ENCODE peak calls at places on chromosomes 7 and 10, in eight cellular contexts. One of them, this sample, is unnamed.
A peak's percentile ranks its signal among the peaks of the same experiment; 100 is the strongest.

GRCh38 chr7:108486291-108486966 is 30.2 kb upstream of the NRCAM start:
- DNase-seq in HFF-Myc: no peak
- DNase-seq in DND-41: no peak
- DNase-seq in upper lobe of right lung: no peak
- DNase-seq in fibroblast of pulmonary artery: peak; percentile 71
- DNase-seq in A549: no peak
- DNase-seq in AG04449: peak; percentile 26
- DNase-seq in lower leg skin: no peak
- DNase-seq in this sample: no peak

GRCh38 chr7:149664176-149664575 is 109.2 kb downstream of the ZNF467 start:
- DNase-seq in HFF-Myc: no peak
- DNase-seq in DND-41: no peak
- DNase-seq in upper lobe of right lung: no peak
- DNase-seq in fibroblast of pulmonary artery: no peak
- DNase-seq in A549: no peak
- DNase-seq in AG04449: no peak
- DNase-seq in lower leg skin: no peak
- DNase-seq in this sample: no peak

GRCh38 chr7:11492307-11492706 is 339.7 kb downstream of the THSD7A start:
- DNase-seq in HFF-Myc: no peak
- DNase-seq in DND-41: no peak
- DNase-seq in upper lobe of right lung: no peak
- DNase-seq in fibroblast of pulmonary artery: peak; percentile 70
- DNase-seq in A549: no peak
- DNase-seq in AG04449: no peak
- DNase-seq in lower leg skin: no peak
- DNase-seq in this sample: no peak

GRCh38 chr7:44797329-44798258 is 1.1 kb downstream of the PPIA start:
- DNase-seq in HFF-Myc: peak; percentile 29
- DNase-seq in DND-41: peak; percentile 87
- DNase-seq in upper lobe of right lung: peak; percentile 94
- DNase-seq in fibroblast of pulmonary artery: peak; percentile 87
- DNase-seq in A549: peak; percentile 92
- DNase-seq in AG04449: peak; percentile 37
- DNase-seq in lower leg skin: peak; percentile 98
- DNase-seq in this sample: peak; percentile 94

GRCh38 chr7:129862672-129863071 is 90.1 kb downstream of the UBE2H start:
- DNase-seq in HFF-Myc: no peak
- DNase-seq in DND-41: no peak
- DNase-seq in upper lobe of right lung: no peak
- DNase-seq in fibroblast of pulmonary artery: no peak
- DNase-seq in A549: no peak
- DNase-seq in AG04449: no peak
- DNase-seq in lower leg skin: peak; percentile 43
- DNase-seq in this sample: peak; percentile 15

GRCh38 chr7:39501358-39501757 is 64.8 kb upstream of the YAE1 start:
- DNase-seq in HFF-Myc: no peak
- DNase-seq in DND-41: no peak
- DNase-seq in upper lobe of right lung: no peak
- DNase-seq in fibroblast of pulmonary artery: no peak
- DNase-seq in A549: no peak
- DNase-seq in AG04449: no peak
- DNase-seq in lower leg skin: no peak
- DNase-seq in this sample: no peak

GRCh38 chr10:107915277-107915634 is 750.8 kb upstream of the SORCS1 start:
- DNase-seq in HFF-Myc: no peak
- DNase-seq in DND-41: no peak
- DNase-seq in upper lobe of right lung: no peak
- DNase-seq in fibroblast of pulmonary artery: peak; percentile 19
- DNase-seq in A549: peak; percentile 1
- DNase-seq in AG04449: no peak
- DNase-seq in lower leg skin: no peak
- DNase-seq in this sample: no peak

GRCh38 chr10:11036424-11037011 is 18.8 kb downstream of the CELF2 start:
- DNase-seq in HFF-Myc: peak; percentile 26
- DNase-seq in DND-41: no peak
- DNase-seq in upper lobe of right lung: no peak
- DNase-seq in fibroblast of pulmonary artery: peak; percentile 83
- DNase-seq in A549: peak; percentile 38
- DNase-seq in AG04449: no peak
- DNase-seq in lower leg skin: no peak
- DNase-seq in this sample: no peak

GRCh38 chr10:100969175-100970075 is at the start of gene SEMA4G:
- DNase-seq in HFF-Myc: no peak
- DNase-seq in DND-41: peak; percentile 13
- DNase-seq in upper lobe of right lung: peak; percentile 77
- DNase-seq in fibroblast of pulmonary artery: peak; percentile 36
- DNase-seq in A549: peak; percentile 44
- DNase-seq in AG04449: no peak
- DNase-seq in lower leg skin: peak; percentile 90
- DNase-seq in this sample: peak; percentile 45

GRCh38 chr10:63700209-63700934 is 179.2 kb downstream of the REEP3 start:
- DNase-seq in HFF-Myc: peak; percentile 59
- DNase-seq in DND-41: no peak
- DNase-seq in upper lobe of right lung: no peak
- DNase-seq in fibroblast of pulmonary artery: peak; percentile 95
- DNase-seq in A549: peak; percentile 73
- DNase-seq in AG04449: peak; percentile 95
- DNase-seq in lower leg skin: no peak
- DNase-seq in this sample: no peak

GRCh38 chr10:71246591-71247143 is 34.3 kb downstream of the UNC5B start:
- DNase-seq in HFF-Myc: no peak
- DNase-seq in DND-41: no peak
- DNase-seq in upper lobe of right lung: no peak
- DNase-seq in fibroblast of pulmonary artery: no peak
- DNase-seq in A549: peak; percentile 25
- DNase-seq in AG04449: no peak
- DNase-seq in lower leg skin: no peak
- DNase-seq in this sample: no peak

GRCh38 chr10:114075093-114075492 is 31.4 kb downstream of the ADRB1 start:
- DNase-seq in HFF-Myc: no peak
- DNase-seq in DND-41: no peak
- DNase-seq in upper lobe of right lung: no peak
- DNase-seq in fibroblast of pulmonary artery: no peak
- DNase-seq in A549: no peak
- DNase-seq in AG04449: no peak
- DNase-seq in lower leg skin: no peak
- DNase-seq in this sample: no peak

GRCh38 chr10:62183857-62184805 is 84.5 kb downstream of the RTKN2 start:
- DNase-seq in HFF-Myc: no peak
- DNase-seq in DND-41: no peak
- DNase-seq in upper lobe of right lung: no peak
- DNase-seq in fibroblast of pulmonary artery: no peak
- DNase-seq in A549: peak; percentile 39
- DNase-seq in AG04449: no peak
- DNase-seq in lower leg skin: no peak
- DNase-seq in this sample: no peak

GRCh38 chr10:29409241-29410051 is 120.6 kb downstream of the LYZL1 start:
- DNase-seq in HFF-Myc: no peak
- DNase-seq in DND-41: peak; percentile 74
- DNase-seq in upper lobe of right lung: peak; percentile 91
- DNase-seq in fibroblast of pulmonary artery: peak; percentile 71
- DNase-seq in A549: peak; percentile 79
- DNase-seq in AG04449: no peak
- DNase-seq in lower leg skin: peak; percentile 92
- DNase-seq in this sample: peak; percentile 65

DNA sequence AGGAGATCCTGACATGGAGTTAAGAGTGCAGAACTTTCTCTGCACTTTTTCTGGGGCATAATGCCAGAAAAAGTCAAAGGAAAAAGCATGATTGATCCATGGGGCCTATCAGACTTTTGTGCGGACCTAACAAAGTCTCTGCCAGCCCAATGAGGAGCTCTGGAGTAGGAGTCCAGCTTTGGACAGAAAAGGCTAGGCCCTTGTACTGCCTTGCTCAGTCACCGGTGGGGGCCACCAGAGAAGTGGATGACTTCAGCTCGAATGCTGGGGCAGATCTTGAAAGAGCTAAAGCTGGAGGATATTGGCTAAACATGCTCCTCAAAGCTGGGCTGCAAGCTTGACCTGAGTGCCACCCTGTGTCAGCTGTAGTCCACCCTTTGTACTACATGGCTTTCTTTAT is 2.8 kb upstream of the ZC3HAV1 start:
- DNase-seq in HFF-Myc: no peak
- DNase-seq in DND-41: no peak
- DNase-seq in upper lobe of right lung: no peak
- DNase-seq in fibroblast of pulmonary artery: no peak
- DNase-seq in A549: no peak
- DNase-seq in AG04449: no peak
- DNase-seq in lower leg skin: no peak
- DNase-seq in this sample: no peak
- H3K4me3 ChIP-seq in HFF-Myc: no peak overlapping the region
- H3K4me3 ChIP-seq in DND-41: peak overlapping the region; percentile 35
- H3K4me3 ChIP-seq in upper lobe of right lung: no peak overlapping the region
- H3K4me3 ChIP-seq in fibroblast of pulmonary artery: no peak overlapping the region
- H3K4me3 ChIP-seq in A549: no peak overlapping the region
- H3K4me3 ChIP-seq in AG04449: no peak overlapping the region
- H3K4me3 ChIP-seq in lower leg skin: no peak overlapping the region
- H3K4me3 ChIP-seq in this sample: no peak overlapping the region

DNA sequence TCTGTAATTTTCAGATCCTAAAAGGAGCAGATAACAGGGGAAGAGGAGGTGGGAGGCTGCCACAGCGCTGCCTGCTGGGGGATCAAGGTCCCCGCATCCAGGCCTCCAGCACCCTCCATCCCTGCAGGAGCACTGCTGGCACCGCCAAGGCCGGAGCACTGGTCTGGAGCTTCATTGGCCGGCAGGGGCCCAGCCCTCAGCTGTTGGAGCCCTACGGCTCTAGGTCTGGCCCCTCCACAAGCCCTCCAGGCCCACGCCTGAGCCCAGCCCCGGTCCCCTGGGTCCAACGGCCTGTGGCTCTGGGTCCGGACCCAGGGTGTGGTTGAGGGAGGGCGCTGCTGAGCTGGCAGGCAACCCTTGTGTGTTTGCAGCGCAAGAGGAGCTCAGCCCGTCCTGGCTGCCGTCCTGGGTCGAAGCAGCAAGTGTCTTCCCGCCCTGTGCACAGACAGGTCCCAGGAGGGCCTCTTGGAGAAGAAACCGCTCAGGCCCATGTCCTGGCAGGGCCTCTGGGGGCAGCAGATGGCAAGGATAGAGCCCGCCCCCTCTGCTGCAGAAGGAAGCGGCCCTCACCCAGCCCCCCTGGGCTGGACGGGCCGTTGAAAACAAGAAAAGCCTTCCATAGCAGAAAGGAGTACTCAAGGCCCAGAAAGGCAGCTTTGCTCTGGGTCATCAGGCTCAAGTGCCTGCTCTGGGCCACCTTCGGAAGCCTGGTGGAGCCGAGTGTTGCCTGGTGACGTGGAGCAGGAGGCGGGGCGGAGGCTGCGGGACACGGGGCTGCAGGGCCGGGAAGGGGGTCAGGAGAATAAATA is 54.3 kb upstream of the TNRC18 start:
- DNase-seq in HFF-Myc: no peak
- DNase-seq in DND-41: no peak
- DNase-seq in upper lobe of right lung: no peak
- DNase-seq in fibroblast of pulmonary artery: no peak
- DNase-seq in A549: no peak
- DNase-seq in AG04449: no peak
- DNase-seq in lower leg skin: no peak
- DNase-seq in this sample: no peak
- TF ChIP-seq CTCF in HFF-Myc: peak; percentile 7
- TF ChIP-seq CTCF in DND-41: peak; percentile 26
- TF ChIP-seq CTCF in upper lobe of right lung: peak; percentile 30
- TF ChIP-seq CTCF in fibroblast of pulmonary artery: peak; percentile 29
- TF ChIP-seq CTCF in A549: no peak
- TF ChIP-seq CTCF in AG04449: peak; percentile 36
- TF ChIP-seq CTCF in lower leg skin: no peak
- TF ChIP-seq CTCF in this sample: peak; percentile 7

GRCh38 chr7:117873056-117873932 is at the start of gene CTTNBP2:
- DNase-seq in HFF-Myc: no peak
- DNase-seq in DND-41: no peak
- DNase-seq in upper lobe of right lung: peak; percentile 76
- DNase-seq in fibroblast of pulmonary artery: peak; percentile 44
- DNase-seq in A549: peak; percentile 17
- DNase-seq in AG04449: no peak
- DNase-seq in lower leg skin: peak; percentile 88
- DNase-seq in this sample: peak; percentile 8
- H3K4me3 ChIP-seq in HFF-Myc: peak within 1 kb of the TSS; percentile 33
- H3K4me3 ChIP-seq in DND-41: no peak within 1 kb of the TSS
- H3K4me3 ChIP-seq in upper lobe of right lung: peak within 1 kb of the TSS; percentile 63
- H3K4me3 ChIP-seq in fibroblast of pulmonary artery: peak within 1 kb of the TSS; percentile 50
- H3K4me3 ChIP-seq in A549: peak within 1 kb of the TSS; percentile 56
- H3K4me3 ChIP-seq in AG04449: peak within 1 kb of the TSS; percentile 47
- H3K4me3 ChIP-seq in lower leg skin: peak within 1 kb of the TSS; percentile 54
- H3K4me3 ChIP-seq in this sample: no peak within 1 kb of the TSS

GRCh38 chr10:21171936-21172773 is 275.0 kb upstream of the NEBL start:
- DNase-seq in HFF-Myc: no peak
- DNase-seq in DND-41: no peak
- DNase-seq in upper lobe of right lung: no peak
- DNase-seq in fibroblast of pulmonary artery: no peak
- DNase-seq in A549: no peak
- DNase-seq in AG04449: no peak
- DNase-seq in lower leg skin: no peak
- DNase-seq in this sample: no peak

GRCh38 chr10:21169271-21169670 is 272.2 kb upstream of the NEBL start:
- DNase-seq in HFF-Myc: no peak
- DNase-seq in DND-41: no peak
- DNase-seq in upper lobe of right lung: no peak
- DNase-seq in fibroblast of pulmonary artery: no peak
- DNase-seq in A549: no peak
- DNase-seq in AG04449: no peak
- DNase-seq in lower leg skin: no peak
- DNase-seq in this sample: no peak

GRCh38 chr10:21170216-21170615 is 273.1 kb upstream of the NEBL start:
- DNase-seq in HFF-Myc: no peak
- DNase-seq in DND-41: no peak
- DNase-seq in upper lobe of right lung: no peak
- DNase-seq in fibroblast of pulmonary artery: no peak
- DNase-seq in A549: no peak
- DNase-seq in AG04449: no peak
- DNase-seq in lower leg skin: no peak
- DNase-seq in this sample: no peak

GRCh38 chr10:21172774-21173432 is 275.8 kb upstream of the NEBL start:
- DNase-seq in HFF-Myc: no peak
- DNase-seq in DND-41: no peak
- DNase-seq in upper lobe of right lung: peak; percentile 71
- DNase-seq in fibroblast of pulmonary artery: no peak
- DNase-seq in A549: no peak
- DNase-seq in AG04449: no peak
- DNase-seq in lower leg skin: peak; percentile 84
- DNase-seq in this sample: no peak

DNA sequence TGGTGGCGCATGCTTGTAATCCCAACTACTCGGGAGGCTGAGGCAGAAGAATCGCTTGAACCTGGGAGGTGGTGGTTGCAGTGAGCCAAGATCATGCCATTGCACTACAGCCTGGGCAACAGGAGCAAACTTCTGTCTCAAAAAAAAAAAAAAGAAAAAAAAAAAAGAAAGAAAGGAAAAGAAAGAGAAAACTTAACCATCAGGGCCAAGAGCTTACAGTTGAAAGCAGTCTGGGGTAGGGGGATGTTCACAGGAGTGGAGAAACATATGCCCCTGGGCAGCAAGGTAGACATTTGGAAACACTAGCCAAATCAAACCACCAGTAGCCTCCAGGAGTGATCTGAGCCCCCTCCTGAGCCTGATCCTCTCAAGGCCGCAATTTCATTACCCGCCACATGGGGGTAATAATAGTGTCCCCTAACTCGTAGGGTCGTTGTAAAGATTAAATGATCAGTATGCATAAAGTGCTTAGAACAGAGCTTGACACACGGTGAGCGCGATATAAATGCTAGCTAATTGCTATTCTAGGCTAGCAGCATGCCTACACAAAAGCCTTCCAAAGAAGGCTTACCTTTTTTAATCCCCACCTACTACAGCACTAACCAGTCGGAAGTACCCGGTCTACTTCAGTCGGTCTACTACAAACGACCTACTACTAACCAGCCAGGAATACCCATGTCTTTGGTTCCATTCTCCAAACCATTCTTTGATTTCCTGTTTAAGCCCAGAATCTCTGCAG is 274.3 kb upstream of the NEBL start:
- DNase-seq in HFF-Myc: no peak
- DNase-seq in DND-41: no peak
- DNase-seq in upper lobe of right lung: no peak
- DNase-seq in fibroblast of pulmonary artery: no peak
- DNase-seq in A549: no peak
- DNase-seq in AG04449: no peak
- DNase-seq in lower leg skin: no peak
- DNase-seq in this sample: no peak
- TF ChIP-seq CTCF in HFF-Myc: peak; percentile 37
- TF ChIP-seq CTCF in DND-41: peak; percentile 21
- TF ChIP-seq CTCF in upper lobe of right lung: peak; percentile 17
- TF ChIP-seq CTCF in fibroblast of pulmonary artery: peak; percentile 36
- TF ChIP-seq CTCF in A549: no peak
- TF ChIP-seq CTCF in AG04449: no peak
- TF ChIP-seq CTCF in lower leg skin: no peak
- TF ChIP-seq CTCF in this sample: peak; percentile 17